ENCODE peak calls at places on chromosome 10, in four cellular contexts. C is K562, E is GM12891, P is GM12878. V is an unnamed sample.

GRCh38 chr10:71272122-71272771 is 46.8 kb upstream of the SLC29A3 start:
- DNase-seq in C (no peak), E (no peak), P (no peak), V (no peak)

GRCh38 chr10:1968257-1969025 is 231.1 kb upstream of the ADARB2 start:
- DNase-seq in C (no peak), E (no peak), P (no peak), V (no peak)

GRCh38 chr10:77553966-77554365 is 83.6 kb downstream of the KCNMA1 start:
- DNase-seq in C (no peak), E (no peak), P (no peak), V (no peak)

GRCh38 chr10:43398939-43399871 is 9.8 kb downstream of the HNRNPF start:
- DNase-seq in C (no peak), E (no peak), P (no peak), V (peak; percentile 74)

GRCh38 chr10:46297406-46298204 is 10.8 kb downstream of the ANTXRL start:
- DNase-seq in C (peak; percentile 46), E (no peak), P (no peak), V (no peak)

GRCh38 chr10:79129361-79129997 is 60.7 kb downstream of the ZMIZ1 start:
- DNase-seq in C (peak; percentile 67), E (no peak), P (no peak), V (no peak)

GRCh38 chr10:49123981-49124920 is 8.9 kb upstream of the VSTM4 start:
- DNase-seq in C (no peak), E (no peak), P (no peak), V (no peak)

GRCh38 chr10:71830726-71831125 is 20.3 kb downstream of the PSAP start:
- DNase-seq in C (no peak), E (no peak), P (no peak), V (no peak)

GRCh38 chr10:59098387-59098786 is 78.1 kb upstream of the PHYHIPL start:
- DNase-seq in C (no peak), E (no peak), P (no peak), V (no peak)

GRCh38 chr10:132511692-132512442 is 25.7 kb upstream of the INPP5A start:
- DNase-seq in C (no peak), E (no peak), P (no peak), V (no peak)

GRCh38 chr10:86523348-86523747 is 1.8 kb upstream of the WAPL start:
- DNase-seq in C (peak; percentile 23), E (no peak), P (no peak), V (no peak)

GRCh38 chr10:114172241-114172640 is 1.8 kb downstream of the CCDC186 start:
- DNase-seq in C (no peak), E (no peak), P (no peak), V (no peak)

GRCh38 chr10:78634835-78635234 is 433.9 kb upstream of the ZMIZ1 start:
- DNase-seq in C (no peak), E (no peak), P (no peak), V (no peak)

GRCh38 chr10:73863039-73863817 is 11.1 kb downstream of the CAMK2G start:
- DNase-seq in C (no peak), E (no peak), P (no peak), V (no peak)

GRCh38 chr10:113704637-113705343 is 25.1 kb downstream of the CASP7 start:
- DNase-seq in C (peak; percentile 14), E (no peak), P (no peak), V (no peak)

GRCh38 chr10:100340948-100341847 is 5.8 kb upstream of the SCD start:
- DNase-seq in C (no peak), E (no peak), P (no peak), V (no peak)

GRCh38 chr10:77865585-77866324 is 60.8 kb downstream of the DLG5 start:
- DNase-seq in C (no peak), E (no peak), P (no peak), V (no peak)

GRCh38 chr10:95246582-95247051 is 44.2 kb downstream of the PDLIM1 start:
- DNase-seq in C (peak; percentile 62), E (no peak), P (no peak), V (no peak)

GRCh38 chr10:34280599-34281374 is 534.3 kb downstream of the PARD3 start:
- DNase-seq in C (no peak), E (no peak), P (no peak), V (no peak)

GRCh38 chr10:80411681-80412230 is 3.4 kb downstream of the PRXL2A start:
- DNase-seq in C (no peak), E (no peak), P (no peak), V (no peak)

GRCh38 chr10:62811159-62811875 is 4.8 kb downstream of the EGR2 start:
- DNase-seq in C (no peak), E (peak; percentile 41), P (peak; percentile 85), V (no peak)

GRCh38 chr10:87593702-87594101 is 66.0 kb upstream of the PAPSS2 start:
- DNase-seq in C (no peak), E (no peak), P (no peak), V (no peak)

GRCh38 chr10:99115703-99116102 is 119.9 kb downstream of the HPSE2 start:
- DNase-seq in C (no peak), E (no peak), P (no peak), V (peak; percentile 5)

GRCh38 chr10:78424721-78425120 is 391.1 kb downstream of the RPS24 start:
- DNase-seq in C (peak; percentile 28), E (no peak), P (no peak), V (no peak)

GRCh38 chr10:69202332-69202731 is 17.8 kb upstream of the HKDC1 start:
- DNase-seq in C (no peak), E (no peak), P (peak; percentile 39), V (no peak)

GRCh38 chr10:106559442-106559841 is 605.1 kb downstream of the SORCS1 start:
- DNase-seq in C (no peak), E (no peak), P (no peak), V (no peak)

GRCh38 chr10:4199196-4199595 is 414.2 kb upstream of the KLF6 start:
- DNase-seq in C (no peak), E (no peak), P (no peak), V (no peak)
- TF ChIP-seq SPI1 in C (no peak), E (no peak), P (no peak), V (no peak)

DNA sequence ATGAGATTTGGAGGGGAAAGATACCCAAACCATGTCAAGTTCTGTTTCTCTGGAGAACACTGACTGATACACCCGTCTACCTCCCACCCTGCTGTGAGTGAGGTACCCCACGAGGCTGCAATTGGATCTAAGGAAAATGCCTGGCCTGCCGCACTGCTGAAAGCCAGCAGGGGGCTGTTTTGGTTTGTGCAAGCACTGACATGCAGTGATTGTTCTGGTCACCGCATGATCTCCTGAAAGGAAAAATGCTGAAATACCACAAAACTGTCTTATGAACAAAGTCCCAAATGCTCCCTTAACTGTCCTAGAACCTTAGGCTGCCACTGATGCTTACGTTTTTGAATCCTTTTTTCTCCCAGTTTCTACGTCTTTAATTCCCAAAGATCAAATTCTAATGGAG is 132.7 kb downstream of the JCAD start:
- DNase-seq in C (no peak), E (no peak), P (no peak), V (no peak)
- TF ChIP-seq SPI1 in C (no peak), E (no peak), P (no peak), V (no peak)

GRCh38 chr10:13959443-13960359 is 371.0 kb downstream of the FRMD4A start:
- DNase-seq in C (no peak), E (no peak), P (no peak), V (no peak)
- TF ChIP-seq SPI1 in C (no peak), E (no peak), P (no peak), V (no peak)

GRCh38 chr10:22159180-22159579 is 58.6 kb downstream of the EBLN1 start:
- DNase-seq in C (no peak), E (no peak), P (no peak), V (no peak)

GRCh38 chr10:22159979-22160378 is 57.8 kb downstream of the EBLN1 start:
- DNase-seq in C (no peak), E (no peak), P (no peak), V (no peak)

GRCh38 chr10:22156750-22157149 is 61.1 kb downstream of the EBLN1 start:
- DNase-seq in C (no peak), E (no peak), P (no peak), V (no peak)

GRCh38 chr10:22158426-22158825 is 59.4 kb downstream of the EBLN1 start:
- DNase-seq in C (no peak), E (no peak), P (no peak), V (no peak)
- TF ChIP-seq SPI1 in C (no peak), E (no peak), P (no peak), V (no peak)